ENCODE peak calls at places on chromosomes 2 and 18, in seven cellular contexts. F is K562, Y is body of pancreas, G is fibroblast of lung, W is ovary, A is HL-60, E is tibial artery. H is an unnamed sample.

GRCh38 chr18:31309115-31309514 is 8.8 kb upstream of the DSG1 start:
- DNase-seq in F (no peak), Y (no peak), G (no peak), W (no peak), A (no peak), E (no peak), H (no peak)

GRCh38 chr18:5600376-5601071 is 56.7 kb upstream of the EPB41L3 start:
- DNase-seq in F (no peak), Y (no peak), G (peak), W (no peak), A (no peak), E (no peak), H (no peak)

GRCh38 chr2:46328316-46328715 is 31.1 kb downstream of the EPAS1 start:
- DNase-seq in F (no peak), Y (no peak), G (no peak), W (no peak), A (no peak), E (no peak), H (peak)

GRCh38 chr2:85806358-85807118 is 52.7 kb downstream of the ATOH8 start:
- DNase-seq in F (no peak), Y (no peak), G (no peak), W (no peak), A (peak), E (no peak), H (no peak)

GRCh38 chr2:46814160-46814559 is 101.4 kb downstream of the MCFD2 start:
- DNase-seq in F (no peak), Y (peak), G (peak), W (peak), A (no peak), E (peak), H (peak)

GRCh38 chr2:196224767-196225166 is 53.4 kb upstream of the STK17B start:
- DNase-seq in F (no peak), Y (no peak), G (no peak), W (no peak), A (no peak), E (no peak), H (no peak)

GRCh38 chr2:38499921-38500634 is 102.7 kb downstream of the HNRNPLL start:
- DNase-seq in F (no peak), Y (no peak), G (no peak), W (peak), A (no peak), E (peak), H (peak)

GRCh38 chr18:34122724-34123334 is 101.9 kb downstream of the NOL4 start:
- DNase-seq in F (peak), Y (peak), G (peak), W (no peak), A (peak), E (peak), H (no peak)

GRCh38 chr2:200161458-200161857 is 145.0 kb upstream of the SPATS2L start:
- DNase-seq in F (no peak), Y (no peak), G (no peak), W (no peak), A (no peak), E (no peak), H (no peak)

GRCh38 chr18:64409511-64409910 is 260.6 kb upstream of the LINC00305 start:
- DNase-seq in F (no peak), Y (peak), G (peak), W (no peak), A (no peak), E (no peak), H (no peak)

GRCh38 chr2:74712223-74713053 is 58.4 kb downstream of the SEMA4F start:
- DNase-seq in F (no peak), Y (no peak), G (no peak), W (no peak), A (no peak), E (no peak), H (no peak)

GRCh38 chr2:104852161-104852689 is 1.7 kb upstream of the POU3F3 start:
- DNase-seq in F (no peak), Y (no peak), G (peak), W (no peak), A (no peak), E (no peak), H (no peak)

GRCh38 chr2:11234309-11234708 is 79.0 kb downstream of the SLC66A3 start:
- DNase-seq in F (no peak), Y (no peak), G (peak), W (no peak), A (no peak), E (no peak), H (no peak)

GRCh38 chr2:69992310-69993047 is 31.0 kb upstream of the ASPRV1 start:
- DNase-seq in F (peak), Y (no peak), G (no peak), W (no peak), A (no peak), E (no peak), H (no peak)

GRCh38 chr2:203790134-203790533 is 77.4 kb upstream of the CTLA4 start:
- DNase-seq in F (no peak), Y (no peak), G (no peak), W (no peak), A (no peak), E (no peak), H (no peak)

GRCh38 chr2:17689010-17689409 is 64.6 kb downstream of the SMC6 start:
- DNase-seq in F (no peak), Y (no peak), G (no peak), W (no peak), A (no peak), E (no peak), H (no peak)

GRCh38 chr18:78751664-78752063 is 228.0 kb upstream of the SALL3 start:
- DNase-seq in F (no peak), Y (no peak), G (no peak), W (no peak), A (no peak), E (no peak), H (peak)

GRCh38 chr2:52390651-52391050 is 1358.7 kb upstream of the NRXN1 start:
- DNase-seq in F (no peak), Y (no peak), G (no peak), W (no peak), A (no peak), E (no peak), H (no peak)

GRCh38 chr18:43525149-43525548 is 247.9 kb upstream of the SYT4 start:
- DNase-seq in F (no peak), Y (peak), G (no peak), W (no peak), A (no peak), E (no peak), H (no peak)

GRCh38 chr2:212193066-212193465 is 345.5 kb downstream of the ERBB4 start:
- DNase-seq in F (no peak), Y (no peak), G (no peak), W (no peak), A (no peak), E (no peak), H (no peak)

GRCh38 chr2:184597571-184597980 is 753 bp upstream of the ZNF804A start:
- DNase-seq in F (no peak), Y (peak), G (peak), W (no peak), A (peak), E (peak), H (no peak)

GRCh38 chr2:126889071-126889470 is 9.6 kb upstream of the TEX51 start:
- DNase-seq in F (no peak), Y (no peak), G (no peak), W (no peak), A (no peak), E (no peak), H (no peak)

GRCh38 chr18:41744664-41745063 is 210.4 kb upstream of the PIK3C3 start:
- DNase-seq in F (no peak), Y (no peak), G (peak), W (no peak), A (no peak), E (no peak), H (no peak)

GRCh38 chr2:189613077-189613636 is 32.6 kb upstream of the SLC40A1 start:
- DNase-seq in F (peak), Y (peak), G (peak), W (peak), A (no peak), E (no peak), H (peak)

GRCh38 chr2:206389164-206389563 is 54.2 kb upstream of the ADAM23 start:
- DNase-seq in F (no peak), Y (no peak), G (no peak), W (no peak), A (no peak), E (no peak), H (no peak)

GRCh38 chr2:240233891-240234502 is 93.5 kb upstream of the OTOS start:
- DNase-seq in F (no peak), Y (peak), G (no peak), W (peak), A (no peak), E (peak), H (peak)

GRCh38 chr2:182132605-182133004 is 147.0 kb downstream of the PPP1R1C start:
- DNase-seq in F (no peak), Y (no peak), G (peak), W (no peak), A (no peak), E (no peak), H (no peak)

GRCh38 chr2:85956647-85957039 is 67.9 kb upstream of the ST3GAL5 start:
- DNase-seq in F (no peak), Y (no peak), G (no peak), W (no peak), A (no peak), E (no peak), H (no peak)

GRCh38 chr2:28108143-28108542 is 217.6 kb downstream of the BABAM2 start:
- DNase-seq in F (no peak), Y (no peak), G (no peak), W (no peak), A (no peak), E (no peak), H (no peak)

GRCh38 chr2:98806266-98806697 is 75.3 kb upstream of the MGAT4A start:
- DNase-seq in F (no peak), Y (peak), G (peak), W (no peak), A (no peak), E (peak), H (peak)

GRCh38 chr2:28695245-28695647 is 56.4 kb upstream of the PPP1CB start:
- DNase-seq in F (no peak), Y (peak), G (no peak), W (peak), A (no peak), E (no peak), H (peak)

GRCh38 chr2:64679673-64680425 is 26.1 kb upstream of the SERTAD2 start:
- DNase-seq in F (no peak), Y (no peak), G (no peak), W (no peak), A (no peak), E (no peak), H (no peak)

GRCh38 chr2:216909541-216910175 is 49.8 kb upstream of the TNP1 start:
- DNase-seq in F (no peak), Y (no peak), G (no peak), W (no peak), A (no peak), E (no peak), H (no peak)

GRCh38 chr2:23618265-23618664 is 233.3 kb downstream of the KLHL29 start:
- DNase-seq in F (no peak), Y (no peak), G (no peak), W (no peak), A (no peak), E (no peak), H (no peak)
- H3K27ac ChIP-seq in F (no peak), Y (no peak), G (no peak), W (peak), A (no peak), E (peak), H (peak)

GRCh38 chr2:207710814-207711740 is at the start of gene CCNYL1:
- DNase-seq in F (peak), Y (peak), G (peak), W (peak), A (peak), E (peak), H (peak)
- TF ChIP-seq CTCF in F (no peak), Y (peak), G (peak), W (peak), A (no peak), E (peak), H (peak)

GRCh38 chr2:119548516-119549120 is 4.4 kb downstream of the CFAP221 start:
- DNase-seq in F (no peak), Y (no peak), G (no peak), W (no peak), A (no peak), E (no peak), H (no peak)

GRCh38 chr2:119545754-119546445 is 1.7 kb downstream of the CFAP221 start:
- DNase-seq in F (no peak), Y (no peak), G (no peak), W (no peak), A (no peak), E (no peak), H (no peak)

GRCh38 chr2:119546446-119546765 is 2.2 kb downstream of the CFAP221 start:
- DNase-seq in F (peak), Y (no peak), G (no peak), W (no peak), A (no peak), E (no peak), H (no peak)

GRCh38 chr2:119544075-119545031 is at the start of gene CFAP221:
- DNase-seq in F (peak), Y (peak), G (peak), W (peak), A (peak), E (peak), H (peak)

DNA sequence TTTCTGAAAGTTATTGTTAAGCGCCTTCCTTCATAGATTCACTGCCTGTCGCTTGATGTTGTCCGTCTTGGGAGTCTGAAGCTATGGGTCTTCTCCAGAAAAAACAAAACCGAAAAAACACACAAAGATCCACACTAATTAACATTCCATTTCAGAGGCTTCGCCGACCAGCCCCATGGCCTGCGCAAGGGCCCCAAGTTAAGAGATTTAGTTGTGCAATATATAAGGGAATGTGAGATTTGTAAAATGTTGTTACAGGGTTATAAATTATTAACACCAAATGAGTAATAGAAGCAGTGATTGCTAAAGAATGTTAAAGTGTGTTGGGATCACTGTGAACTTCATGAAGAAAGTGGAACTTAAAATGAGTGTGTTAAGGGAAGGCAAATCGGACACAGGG is 827 bp downstream of the CFAP221 start:
- DNase-seq in F (no peak), Y (peak), G (no peak), W (no peak), A (no peak), E (no peak), H (no peak)
- H3K4me3 ChIP-seq in F (no peak), Y (no peak), G (no peak), W (no peak), A (no peak), E (peak), H (no peak)

GRCh38 chr2:218329027-218329825 is 27.4 kb upstream of the CATIP start:
- DNase-seq in F (no peak), Y (no peak), G (no peak), W (no peak), A (no peak), E (no peak), H (no peak)
- H3K27ac ChIP-seq in F (peak), Y (no peak), G (no peak), W (no peak), A (peak), E (no peak), H (no peak)

H was measured in uterus.